ENCODE peak calls at places on chromosomes 2 and 18, in six cellular contexts. One of them, this sample, is unnamed.

GRCh38 chr2:12915792-12916191 is 199.1 kb downstream of the TRIB2 start:
- DNase-seq in H1: no peak
- DNase-seq in GM12891: no peak
- DNase-seq in GM12878: no peak
- DNase-seq in K562: no peak
- DNase-seq in HepG2: no peak
- DNase-seq in this sample: no peak

GRCh38 chr18:58117685-58118403 is 73.8 kb downstream of the NEDD4L start:
- DNase-seq in GM12878: no peak
- DNase-seq in HepG2: peak; percentile 69
- DNase-seq in GM12891: no peak
- DNase-seq in H1: no peak
- DNase-seq in K562: peak; percentile 73
- DNase-seq in this sample: no peak

GRCh38 chr2:239936838-239937581 is 88.1 kb downstream of the NDUFA10 start:
- DNase-seq in GM12891: no peak
- DNase-seq in H1: no peak
- DNase-seq in K562: no peak
- DNase-seq in HepG2: no peak
- DNase-seq in GM12878: no peak
- DNase-seq in this sample: no peak

GRCh38 chr2:108128226-108128786 is 111.5 kb upstream of the SULT1C3 start:
- DNase-seq in HepG2: no peak
- DNase-seq in H1: no peak
- DNase-seq in GM12891: no peak
- DNase-seq in GM12878: no peak
- DNase-seq in K562: no peak
- DNase-seq in this sample: no peak

GRCh38 chr2:220509921-220510320 is 882.5 kb downstream of the SLC4A3 start:
- DNase-seq in H1: no peak
- DNase-seq in GM12891: no peak
- DNase-seq in K562: no peak
- DNase-seq in HepG2: no peak
- DNase-seq in GM12878: no peak
- DNase-seq in this sample: no peak

GRCh38 chr2:126902859-126903258 is 4.2 kb downstream of the TEX51 start:
- DNase-seq in K562: no peak
- DNase-seq in H1: no peak
- DNase-seq in GM12891: no peak
- DNase-seq in HepG2: no peak
- DNase-seq in GM12878: no peak
- DNase-seq in this sample: no peak

GRCh38 chr18:48080546-48080945 is 150.1 kb upstream of the SMAD2 start:
- DNase-seq in K562: no peak
- DNase-seq in GM12891: no peak
- DNase-seq in H1: no peak
- DNase-seq in GM12878: no peak
- DNase-seq in HepG2: no peak
- DNase-seq in this sample: no peak

GRCh38 chr2:102155703-102156515 is 13.4 kb downstream of the IL1R1 start:
- DNase-seq in HepG2: peak; percentile 100
- DNase-seq in K562: no peak
- DNase-seq in GM12878: no peak
- DNase-seq in GM12891: no peak
- DNase-seq in H1: no peak
- DNase-seq in this sample: no peak

GRCh38 chr2:149422337-149422990 is 92.1 kb downstream of the LYPD6 start:
- DNase-seq in GM12878: no peak
- DNase-seq in K562: no peak
- DNase-seq in GM12891: no peak
- DNase-seq in HepG2: no peak
- DNase-seq in H1: no peak
- DNase-seq in this sample: no peak

GRCh38 chr2:216724190-216724589 is 28.8 kb upstream of the IGFBP5 start:
- DNase-seq in H1: no peak
- DNase-seq in HepG2: no peak
- DNase-seq in GM12891: no peak
- DNase-seq in GM12878: no peak
- DNase-seq in K562: no peak
- DNase-seq in this sample: no peak

GRCh38 chr2:33223851-33224250 is 252.6 kb upstream of the RASGRP3 start:
- DNase-seq in GM12891: no peak
- DNase-seq in GM12878: no peak
- DNase-seq in H1: no peak
- DNase-seq in K562: no peak
- DNase-seq in HepG2: no peak
- DNase-seq in this sample: no peak

GRCh38 chr2:26809876-26810577 is 24.2 kb downstream of the CENPA start:
- DNase-seq in HepG2: no peak
- DNase-seq in K562: no peak
- DNase-seq in GM12878: no peak
- DNase-seq in H1: no peak
- DNase-seq in GM12891: no peak
- DNase-seq in this sample: no peak

GRCh38 chr2:144505245-144505801 is 14.6 kb downstream of the ZEB2 start:
- DNase-seq in K562: peak; percentile 66
- DNase-seq in HepG2: no peak
- DNase-seq in H1: no peak
- DNase-seq in GM12878: no peak
- DNase-seq in GM12891: no peak
- DNase-seq in this sample: no peak

DNA sequence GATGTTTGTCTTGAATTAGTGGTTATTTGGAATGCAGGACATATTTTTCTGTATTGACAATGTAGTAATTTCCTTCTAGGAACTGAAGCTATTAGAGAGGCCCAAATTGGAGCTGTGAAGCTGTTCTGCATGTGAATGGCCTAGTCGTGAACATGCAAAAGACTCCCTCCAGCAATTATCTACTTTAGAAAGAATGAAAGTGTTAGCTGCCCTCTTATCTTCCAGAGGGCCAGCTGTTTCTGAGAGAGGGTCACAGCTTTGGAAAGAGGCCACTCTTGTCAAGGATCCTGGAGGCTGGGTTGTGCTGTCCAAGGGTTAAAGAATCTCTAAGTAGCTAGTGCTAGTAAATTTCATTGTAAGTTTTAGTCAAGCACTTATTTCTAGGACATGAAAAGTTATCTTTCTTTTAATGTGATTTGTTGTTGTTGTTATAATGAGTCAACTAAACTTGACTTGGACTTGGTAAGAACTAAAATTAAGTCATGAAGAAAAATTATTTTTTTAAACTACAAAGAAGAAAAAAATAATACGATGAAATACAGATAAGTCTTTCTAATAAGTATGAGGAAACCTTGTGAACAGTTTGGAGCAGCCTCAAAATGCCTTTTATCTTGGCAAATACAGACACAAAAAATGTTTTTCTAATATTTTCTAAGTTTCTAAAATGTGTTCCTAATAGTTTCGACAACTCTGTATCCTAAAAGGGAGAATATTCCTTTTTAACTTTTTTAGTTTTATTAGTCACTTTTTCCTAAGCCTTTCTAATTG is 36.8 kb downstream of the DPP4 start:
- DNase-seq in HepG2: no peak
- DNase-seq in GM12878: no peak
- DNase-seq in K562: no peak
- DNase-seq in H1: no peak
- DNase-seq in GM12891: no peak
- DNase-seq in this sample: no peak
- TF ChIP-seq TAF1 in HepG2: no peak
- TF ChIP-seq TAF1 in GM12878: no peak
- TF ChIP-seq TAF1 in K562: no peak
- TF ChIP-seq TAF1 in H1: no peak
- TF ChIP-seq TAF1 in GM12891: no peak
- TF ChIP-seq TAF1 in this sample: no peak

GRCh38 chr18:51196811-51197660 is 445 bp downstream of the MEX3C start:
- DNase-seq in H1: no peak
- DNase-seq in HepG2: no peak
- DNase-seq in GM12878: no peak
- DNase-seq in GM12891: peak; percentile 15
- DNase-seq in K562: peak; percentile 28
- DNase-seq in this sample: peak; percentile 26

GRCh38 chr18:51197661-51198424 is at the start of gene MEX3C:
- DNase-seq in HepG2: peak; percentile 97
- DNase-seq in K562: peak; percentile 94
- DNase-seq in GM12878: peak; percentile 95
- DNase-seq in GM12891: peak; percentile 77
- DNase-seq in H1: peak; percentile 98
- DNase-seq in this sample: peak; percentile 77

GRCh38 chr18:51195086-51195601 is 2.3 kb downstream of the MEX3C start:
- DNase-seq in GM12878: no peak
- DNase-seq in K562: no peak
- DNase-seq in HepG2: no peak
- DNase-seq in H1: no peak
- DNase-seq in GM12891: no peak
- DNase-seq in this sample: no peak

GRCh38 chr18:51195602-51196115 is 1.8 kb downstream of the MEX3C start:
- DNase-seq in K562: peak; percentile 6
- DNase-seq in GM12878: no peak
- DNase-seq in HepG2: peak; percentile 87
- DNase-seq in GM12891: no peak
- DNase-seq in H1: no peak
- DNase-seq in this sample: no peak

DNA sequence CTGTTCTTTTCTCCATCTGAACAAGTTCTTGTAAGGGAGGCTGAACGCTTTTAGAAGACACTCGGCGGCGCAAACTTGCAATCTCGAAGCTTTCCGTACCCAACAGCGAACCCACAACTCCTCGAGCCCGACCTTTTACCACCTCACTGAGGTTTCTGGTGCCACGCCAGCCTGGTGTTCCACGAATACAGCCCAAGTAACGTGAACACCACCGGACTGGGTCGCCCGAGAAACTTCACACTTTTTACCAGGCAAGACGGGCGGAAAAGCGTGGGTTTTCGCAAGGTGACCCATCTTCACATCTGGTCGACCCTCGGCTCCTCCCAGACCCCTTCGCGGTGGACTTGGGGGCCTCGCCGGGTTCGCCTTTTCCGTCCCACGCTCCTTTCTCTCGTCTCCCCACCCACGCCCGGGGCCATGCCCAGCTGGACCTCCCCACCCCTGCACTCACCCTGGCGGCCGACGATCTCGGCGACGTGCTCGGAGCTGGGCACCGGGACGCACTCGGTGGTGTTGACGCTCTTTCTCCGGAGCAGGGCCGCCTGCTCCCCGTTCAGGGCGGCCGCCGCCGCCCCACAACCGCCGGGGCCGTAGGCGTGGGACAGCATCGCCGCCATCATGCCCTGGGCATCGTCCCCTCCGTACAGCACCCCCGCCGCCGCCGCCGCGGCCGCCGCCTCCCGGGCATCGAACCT is 1.2 kb downstream of the MEX3C start:
- DNase-seq in HepG2: no peak
- DNase-seq in H1: no peak
- DNase-seq in GM12878: no peak
- DNase-seq in K562: peak; percentile 5
- DNase-seq in GM12891: no peak
- DNase-seq in this sample: peak; percentile 29
- TF ChIP-seq POLR2A in HepG2: no peak
- TF ChIP-seq POLR2A in H1: no peak
- TF ChIP-seq POLR2A in GM12878: peak; percentile 67
- TF ChIP-seq POLR2A in K562: no peak
- TF ChIP-seq POLR2A in GM12891: no peak
- TF ChIP-seq POLR2A in this sample: no peak

GRCh38 chr2:196233033-196233807 is 61.8 kb upstream of the STK17B start:
- DNase-seq in H1: no peak
- DNase-seq in GM12878: no peak
- DNase-seq in GM12891: no peak
- DNase-seq in K562: no peak
- DNase-seq in HepG2: no peak
- DNase-seq in this sample: no peak
- TF ChIP-seq TAF1 in H1: no peak
- TF ChIP-seq TAF1 in GM12878: no peak
- TF ChIP-seq TAF1 in GM12891: no peak
- TF ChIP-seq TAF1 in K562: no peak
- TF ChIP-seq TAF1 in HepG2: no peak
- TF ChIP-seq TAF1 in this sample: no peak

DNA sequence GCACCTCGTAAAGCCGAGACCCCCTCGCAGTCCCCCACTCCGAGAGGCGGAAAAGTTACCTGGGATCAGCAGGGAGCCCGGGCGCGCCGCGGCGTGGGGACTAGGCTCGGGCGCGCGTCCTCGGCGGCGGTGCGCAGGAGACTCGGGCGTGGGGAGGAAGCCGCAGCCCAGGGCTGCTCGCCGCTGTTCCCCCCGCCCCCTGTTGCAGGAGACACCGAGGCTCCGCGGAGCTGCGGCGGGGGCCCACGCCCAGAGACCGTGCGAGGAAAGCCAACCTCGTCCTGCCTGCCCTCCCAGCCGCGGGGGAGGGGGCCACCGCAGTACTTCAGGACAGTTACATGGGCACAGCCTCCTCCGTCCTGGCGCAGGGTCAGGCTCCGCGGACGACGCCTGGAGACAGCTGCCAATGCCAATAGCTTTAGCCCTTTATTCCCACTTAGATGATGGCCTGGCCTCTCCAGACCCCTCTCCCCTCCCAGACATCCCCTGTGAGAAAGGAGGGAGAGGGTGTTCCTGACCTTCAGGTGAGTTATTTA is at the start of gene EPB41L3:
- DNase-seq in GM12878: no peak
- DNase-seq in GM12891: no peak
- DNase-seq in H1: no peak
- DNase-seq in HepG2: no peak
- DNase-seq in K562: no peak
- DNase-seq in this sample: no peak
- TF ChIP-seq POLR2A in GM12878: no peak
- TF ChIP-seq POLR2A in GM12891: no peak
- TF ChIP-seq POLR2A in H1: no peak
- TF ChIP-seq POLR2A in HepG2: no peak
- TF ChIP-seq POLR2A in K562: no peak
- TF ChIP-seq POLR2A in this sample: no peak

This sample was measured in GM12892.